ENCODE peak calls at places on chromosome 2, in ten cellular contexts. K is A549; X is sigmoid colon; G is aorta; C is WERI-Rb-1; N is vagina; Z is right cardiac atrium; D is CD8-positive, alpha-beta memory T cell; M is astrocyte; T is heart right ventricle. H is an unnamed sample.

GRCh38 chr2:130825972-130826253 is 10.8 kb upstream of the ARHGEF4 start:
- DNase-seq in M (no peak), K (no peak), X (no peak), N (no peak), C (no peak), T (no peak), Z (no peak), D (no peak), G (peak; percentile 44), H (no peak)

GRCh38 chr2:129754431-129754830 is 225.0 kb upstream of the RAB6C start:
- DNase-seq in T (no peak), X (no peak), G (no peak), M (no peak), Z (no peak), N (peak; percentile 77), D (no peak), K (no peak), C (no peak), H (no peak)

GRCh38 chr2:178205853-178206516 is 11.7 kb downstream of the OSBPL6 start:
- DNase-seq in G (no peak), T (no peak), C (no peak), K (no peak), Z (no peak), X (no peak), N (no peak), M (peak; percentile 86), D (no peak), H (no peak)

GRCh38 chr2:241272722-241273551 is 42.5 kb downstream of the HDLBP start:
- DNase-seq in G (peak; percentile 92), C (peak; percentile 51), N (no peak), T (peak; percentile 71), K (peak; percentile 18), D (peak; percentile 58), M (peak; percentile 40), Z (peak; percentile 87), X (peak; percentile 92), H (peak; percentile 22)

GRCh38 chr2:224055101-224055500 is 16.0 kb upstream of the SERPINE2 start:
- DNase-seq in C (no peak), N (peak; percentile 25), G (no peak), M (no peak), K (no peak), D (no peak), T (no peak), X (no peak), Z (no peak), H (no peak)

GRCh38 chr2:45543257-45543656 is 67.8 kb downstream of the SRBD1 start:
- DNase-seq in G (no peak), K (no peak), N (no peak), Z (no peak), D (no peak), C (no peak), X (no peak), T (no peak), M (no peak), H (no peak)

GRCh38 chr2:177399376-177399775 is 6.8 kb downstream of the AGPS start:
- DNase-seq in G (no peak), K (no peak), Z (no peak), D (no peak), X (no peak), T (no peak), M (no peak), N (no peak), C (no peak), H (no peak)

GRCh38 chr2:163878718-163879117 is 142.9 kb upstream of the FIGN start:
- DNase-seq in G (no peak), N (no peak), K (peak; percentile 49), D (no peak), X (no peak), M (no peak), Z (no peak), T (no peak), C (peak; percentile 59), H (no peak)

GRCh38 chr2:41884718-41885117 is 163.1 kb upstream of the PKDCC start:
- DNase-seq in Z (no peak), M (no peak), T (no peak), N (no peak), C (no peak), D (no peak), G (no peak), X (no peak), K (no peak), H (no peak)

GRCh38 chr2:222613715-222614331 is 42.1 kb downstream of the FARSB start:
- DNase-seq in C (peak; percentile 16), Z (no peak), M (peak; percentile 33), K (peak; percentile 66), D (no peak), N (no peak), X (no peak), G (no peak), T (no peak), H (no peak)

GRCh38 chr2:189179607-189179979 is at the start of gene COL5A2:
- DNase-seq in K (peak; percentile 86), M (peak; percentile 93), D (no peak), G (peak; percentile 75), T (peak; percentile 50), X (peak; percentile 79), Z (peak; percentile 17), N (no peak), C (no peak), H (no peak)

GRCh38 chr2:195561205-195562032 is 95.6 kb upstream of the SLC39A10 start:
- DNase-seq in T (no peak), N (no peak), D (no peak), M (peak; percentile 98), G (no peak), C (no peak), X (no peak), Z (no peak), K (peak; percentile 75), H (no peak)

GRCh38 chr2:147026664-147027278 is 818.1 kb upstream of the ACVR2A start:
- DNase-seq in T (no peak), N (no peak), X (no peak), Z (no peak), M (peak; percentile 91), K (no peak), C (no peak), D (no peak), G (no peak), H (no peak)

GRCh38 chr2:202113571-202114142 is 40.6 kb downstream of the KIAA2012 start:
- DNase-seq in T (no peak), D (no peak), Z (no peak), K (peak; percentile 27), G (no peak), M (peak; percentile 86), N (no peak), C (no peak), X (no peak), H (no peak)

GRCh38 chr2:58106896-58107295 is 60.3 kb downstream of the VRK2 start:
- DNase-seq in C (no peak), Z (no peak), K (no peak), G (no peak), T (no peak), M (peak; percentile 13), D (no peak), X (no peak), N (no peak), H (no peak)

GRCh38 chr2:239257511-239257937 is 143.3 kb downstream of the HDAC4 start:
- DNase-seq in M (peak; percentile 92), X (peak; percentile 62), D (no peak), Z (no peak), K (no peak), G (no peak), N (no peak), C (no peak), T (no peak), H (no peak)
- H3K27ac ChIP-seq in M (peak overlapping the region; percentile 48), X (peak overlapping the region; percentile 52), D (peak overlapping the region; percentile 24), Z (no peak overlapping the region), K (no peak overlapping the region), G (no peak overlapping the region), N (no peak overlapping the region), C (no peak overlapping the region), T (no peak overlapping the region), H (no peak overlapping the region)

GRCh38 chr2:128237911-128238697 is 80.6 kb downstream of the HS6ST1 start:
- DNase-seq in X (no peak), C (no peak), T (no peak), M (peak; percentile 5), G (no peak), D (no peak), Z (no peak), K (no peak), N (no peak), H (no peak)
- H3K27ac ChIP-seq in X (no peak overlapping the region), C (no peak overlapping the region), T (no peak overlapping the region), M (no peak overlapping the region), G (no peak overlapping the region), D (no peak overlapping the region), Z (no peak overlapping the region), K (no peak overlapping the region), N (no peak overlapping the region), H (peak overlapping the region; percentile 72)

GRCh38 chr2:15449542-15450236 is 111.4 kb downstream of the NBAS start:
- DNase-seq in C (no peak), Z (no peak), D (no peak), M (no peak), N (no peak), G (no peak), X (no peak), K (no peak), T (no peak), H (no peak)
- H3K27ac ChIP-seq in C (no peak overlapping the region), Z (peak overlapping the region; percentile 9), D (no peak overlapping the region), M (no peak overlapping the region), N (no peak overlapping the region), G (no peak overlapping the region), X (no peak overlapping the region), K (no peak overlapping the region), T (peak overlapping the region; percentile 59), H (no peak overlapping the region)

GRCh38 chr2:205705511-205706397 is 23.5 kb downstream of the NRP2 start:
- DNase-seq in G (no peak), X (no peak), C (no peak), M (no peak), T (no peak), D (no peak), Z (no peak), N (no peak), K (no peak), H (no peak)

GRCh38 chr2:205701509-205701908 is 19.2 kb downstream of the NRP2 start:
- DNase-seq in D (no peak), T (no peak), X (no peak), N (no peak), G (no peak), C (no peak), K (no peak), M (peak; percentile 85), Z (no peak), H (no peak)

GRCh38 chr2:205702576-205702975 is 20.3 kb downstream of the NRP2 start:
- DNase-seq in D (no peak), K (peak; percentile 56), M (no peak), Z (no peak), X (no peak), C (no peak), G (no peak), T (no peak), N (no peak), H (no peak)

GRCh38 chr2:205704101-205704741 is 21.9 kb downstream of the NRP2 start:
- DNase-seq in D (no peak), N (no peak), C (no peak), M (peak; percentile 85), G (no peak), T (no peak), K (peak; percentile 44), X (peak; percentile 78), Z (peak; percentile 41), H (no peak)

DNA sequence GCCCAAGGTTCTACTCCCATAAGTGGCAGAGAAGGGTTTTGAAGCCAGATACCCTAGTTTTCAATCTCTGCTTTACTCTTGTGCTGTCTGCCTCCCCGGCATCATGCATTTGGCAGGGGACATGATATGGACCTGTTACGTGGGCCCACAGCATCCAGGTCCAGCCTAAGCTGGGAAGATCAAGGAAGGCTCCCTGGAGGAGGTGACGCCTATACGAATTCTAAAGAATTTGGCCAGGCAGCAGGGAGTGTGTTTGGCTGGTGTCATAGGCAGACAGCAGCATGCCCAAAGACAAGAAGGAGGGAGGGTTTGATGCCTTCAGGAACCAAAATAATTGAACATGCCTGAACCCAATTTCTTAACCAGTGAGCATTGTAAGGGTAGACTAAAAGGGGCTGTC is 21.2 kb downstream of the NRP2 start:
- DNase-seq in K (no peak), X (no peak), D (no peak), G (no peak), M (no peak), T (no peak), N (no peak), C (no peak), Z (no peak), H (no peak)
- H3K27ac ChIP-seq in K (peak overlapping the region; percentile 93), X (peak overlapping the region; percentile 96), D (no peak overlapping the region), G (no peak overlapping the region), M (peak overlapping the region; percentile 97), T (no peak overlapping the region), N (peak overlapping the region; percentile 58), C (no peak overlapping the region), Z (peak overlapping the region; percentile 18), H (no peak overlapping the region)

H was measured in caudate nucleus.